ENCODE peak calls at places on chromosomes 7 and 10, in nine cellular contexts. N is aorta; F is NCI-H460; M is GM23338; D is iPS-NIHi11; P is AG04450; R is effector CD4-positive, alpha-beta T cell; B is activated CD8-positive, alpha-beta memory T cell treated with anti-CD3 and anti-CD28 coated beads for 24 hours; L is M059J. Y is an unnamed sample.

GRCh38 chr10:93579985-93580711 is 13.7 kb downstream of the FFAR4 start:
- DNase-seq in N (no peak), F (no peak), M (no peak), D (no peak), P (no peak), R (no peak), B (no peak), L (no peak), Y (no peak)

GRCh38 chr10:11112718-11113117 is 95.0 kb downstream of the CELF2 start:
- DNase-seq in N (no peak), F (no peak), M (no peak), D (no peak), P (no peak), R (no peak), B (no peak), L (no peak), Y (no peak)

GRCh38 chr7:55546826-55547225 is 25.5 kb downstream of the VOPP1 start:
- DNase-seq in N (peak), F (peak), M (no peak), D (peak), P (no peak), R (no peak), B (peak), L (peak), Y (peak)

GRCh38 chr10:86651021-86651471 is 3.3 kb upstream of the OPN4 start:
- DNase-seq in N (peak), F (no peak), M (no peak), D (peak), P (no peak), R (no peak), B (peak), L (no peak), Y (no peak)

GRCh38 chr10:60967854-60968484 is 24.0 kb upstream of the RHOBTB1 start:
- DNase-seq in N (no peak), F (no peak), M (no peak), D (no peak), P (no peak), R (no peak), B (no peak), L (no peak), Y (no peak)

GRCh38 chr7:91083855-91084644 is 180.2 kb upstream of the FZD1 start:
- DNase-seq in N (peak), F (no peak), M (no peak), D (no peak), P (no peak), R (no peak), B (no peak), L (peak), Y (no peak)

GRCh38 chr10:90571876-90572275 is 286.0 kb downstream of the HTR7 start:
- DNase-seq in N (no peak), F (no peak), M (no peak), D (no peak), P (no peak), R (no peak), B (no peak), L (peak), Y (no peak)

GRCh38 chr10:123294109-123294508 is 139.9 kb downstream of the BUB3 start:
- DNase-seq in N (no peak), F (no peak), M (no peak), D (no peak), P (no peak), R (no peak), B (no peak), L (no peak), Y (no peak)

GRCh38 chr10:103888113-103888841 is 29.7 kb downstream of the STN1 start:
- DNase-seq in N (peak), F (peak), M (peak), D (peak), P (peak), R (no peak), B (no peak), L (peak), Y (peak)

GRCh38 chr10:75295901-75296441 is 60.2 kb upstream of the COMTD1 start:
- DNase-seq in N (no peak), F (no peak), M (no peak), D (no peak), P (no peak), R (no peak), B (no peak), L (peak), Y (no peak)

GRCh38 chr7:98831641-98832221 is 38.1 kb downstream of the TMEM130 start:
- DNase-seq in N (no peak), F (no peak), M (peak), D (no peak), P (no peak), R (peak), B (peak), L (peak), Y (no peak)

GRCh38 chr7:138185132-138185908 is 109.1 kb downstream of the AKR1D1 start:
- DNase-seq in N (no peak), F (no peak), M (no peak), D (no peak), P (no peak), R (no peak), B (no peak), L (no peak), Y (no peak)

GRCh38 chr10:21526952-21527633 is 1.6 kb upstream of the SKIDA1 start:
- DNase-seq in N (peak), F (no peak), M (peak), D (peak), P (no peak), R (peak), B (peak), L (peak), Y (peak)

GRCh38 chr10:47038881-47039557 is 127.8 kb downstream of the PTPN20 start:
- DNase-seq in N (peak), F (no peak), M (no peak), D (no peak), P (no peak), R (no peak), B (no peak), L (no peak), Y (no peak)

GRCh38 chr10:878333-878753 is 53.2 kb downstream of the LARP4B start:
- DNase-seq in N (no peak), F (no peak), M (no peak), D (no peak), P (peak), R (no peak), B (no peak), L (no peak), Y (no peak)

GRCh38 chr10:86103391-86104101 is 263.0 kb downstream of the GRID1 start:
- DNase-seq in N (no peak), F (no peak), M (peak), D (peak), P (no peak), R (no peak), B (no peak), L (no peak), Y (no peak)

GRCh38 chr10:129528376-129528978 is 61.4 kb downstream of the MGMT start:
- DNase-seq in N (no peak), F (no peak), M (no peak), D (no peak), P (no peak), R (no peak), B (no peak), L (no peak), Y (no peak)

GRCh38 chr7:54858008-54858692 is 99.1 kb upstream of the SEC61G start:
- DNase-seq in N (no peak), F (no peak), M (peak), D (no peak), P (no peak), R (no peak), B (no peak), L (no peak), Y (no peak)

GRCh38 chr10:373015-373414 is 237.8 kb downstream of the ZMYND11 start:
- DNase-seq in N (peak), F (no peak), M (no peak), D (no peak), P (no peak), R (no peak), B (no peak), L (no peak), Y (no peak)

GRCh38 chr10:87723500-87723899 is 63.8 kb downstream of the PAPSS2 start:
- DNase-seq in N (no peak), F (no peak), M (no peak), D (no peak), P (no peak), R (no peak), B (no peak), L (no peak), Y (no peak)